ENCODE peak calls at places on chromosome 20, in five cellular contexts. X is lung microvascular endothelial cell; U is GF-D8; Z is stimulated activated CD4-positive, alpha-beta T cell treated with anti-CD3 and anti-CD28 coated beads, Interleukin-4, amount 100 ng/mL, for 1 hour; D is iris pigment epithelial cell. Q is an unnamed sample.

GRCh38 chr20:23290761-23291574 is 59.6 kb upstream of the NXT1 start:
- DNase-seq in X (no peak), U (no peak), Z (no peak), D (no peak), Q (no peak)

GRCh38 chr20:25749667-25750066 is 53.0 kb upstream of the ZNF337 start:
- DNase-seq in X (no peak), U (no peak), Z (no peak), D (no peak), Q (no peak)

GRCh38 chr20:25220021-25220730 is 24.7 kb downstream of the ENTPD6 start:
- DNase-seq in X (peak; percentile 29), U (no peak), Z (peak; percentile 16), D (peak; percentile 49), Q (peak; percentile 11)

GRCh38 chr20:4673371-4674001 is 48.2 kb upstream of the PRND start:
- DNase-seq in X (no peak), U (no peak), Z (no peak), D (no peak), Q (no peak)

GRCh38 chr20:17594443-17594842 is 24.6 kb downstream of the DSTN start:
- DNase-seq in X (peak; percentile 36), U (no peak), Z (no peak), D (peak; percentile 88), Q (peak; percentile 65)

GRCh38 chr20:50477260-50477659 is 32.9 kb upstream of the PTPN1 start:
- DNase-seq in X (no peak), U (no peak), Z (no peak), D (no peak), Q (no peak)

GRCh38 chr20:57326667-57327455 is 2.7 kb upstream of the SPO11 start:
- DNase-seq in X (no peak), U (no peak), Z (no peak), D (no peak), Q (peak; percentile 19)

GRCh38 chr20:25286917-25287316 is 39.0 kb downstream of the PYGB start:
- DNase-seq in X (no peak), U (no peak), Z (no peak), D (no peak), Q (no peak)

GRCh38 chr20:9409352-9409751 is 105.0 kb upstream of the LAMP5 start:
- DNase-seq in X (no peak), U (no peak), Z (no peak), D (no peak), Q (peak; percentile 30)

GRCh38 chr20:21099653-21100589 is 6.2 kb downstream of the LINC00237 start:
- DNase-seq in X (peak; percentile 45), U (no peak), Z (peak; percentile 36), D (no peak), Q (no peak)

GRCh38 chr20:8790442-8791074 is 278.3 kb upstream of the PLCB4 start:
- DNase-seq in X (peak; percentile 80), U (no peak), Z (no peak), D (peak; percentile 55), Q (peak; percentile 69)

GRCh38 chr20:57795347-57795697 is 85.5 kb upstream of the PMEPA1 start:
- DNase-seq in X (no peak), U (no peak), Z (no peak), D (peak; percentile 14), Q (no peak)

GRCh38 chr20:59159091-59159821 is 4.4 kb upstream of the ZNF831 start:
- DNase-seq in X (no peak), U (no peak), Z (peak; percentile 45), D (no peak), Q (no peak)

GRCh38 chr20:22999756-23000155 is 35.4 kb upstream of the SSTR4 start:
- DNase-seq in X (peak; percentile 8), U (no peak), Z (no peak), D (peak; percentile 5), Q (no peak)

GRCh38 chr20:44745122-44745521 is 543 bp upstream of the KCNK15 start:
- DNase-seq in X (no peak), U (no peak), Z (no peak), D (no peak), Q (peak; percentile 26)

GRCh38 chr20:53678315-53678989 is 84.8 kb upstream of the ZNF217 start:
- DNase-seq in X (no peak), U (no peak), Z (no peak), D (peak; percentile 50), Q (no peak)

GRCh38 chr20:57662028-57662312 is 41.7 kb upstream of the ZBP1 start:
- DNase-seq in X (no peak), U (no peak), Z (no peak), D (no peak), Q (no peak)

GRCh38 chr20:32366380-32366779 is 8.2 kb downstream of the ASXL1 start:
- DNase-seq in X (no peak), U (no peak), Z (no peak), D (no peak), Q (no peak)